ENCODE peak calls at places on chromosomes 13 and 19, in four cellular contexts. T, R, A and J are unnamed samples.

GRCh38 chr19:45154064-45154827 is 6.5 kb downstream of the NKPD1 start:
- DNase-seq in T (no peak), R (no peak), A (no peak), J (peak)

GRCh38 chr19:32339988-32340874 is 5.2 kb upstream of the ZNF507 start:
- DNase-seq in T (peak), R (peak), A (peak), J (peak)

GRCh38 chr13:41494202-41494601 is 36.9 kb downstream of the RGCC start:
- DNase-seq in T (no peak), R (no peak), A (no peak), J (peak)

GRCh38 chr13:24233351-24233901 is 72.9 kb downstream of the SPATA13 start:
- DNase-seq in T (no peak), R (no peak), A (no peak), J (no peak)

GRCh38 chr19:30393046-30393445 is 20.9 kb downstream of the ZNF536 start:
- DNase-seq in T (no peak), R (no peak), A (no peak), J (no peak)

GRCh38 chr13:112067121-112067741 is at the start of gene SOX1:
- DNase-seq in T (no peak), R (no peak), A (no peak), J (no peak)

GRCh38 chr19:18951721-18952281 is 10.8 kb upstream of the HOMER3 start:
- DNase-seq in T (no peak), R (peak), A (no peak), J (no peak)

GRCh38 chr19:33998739-33999345 is 173.5 kb upstream of the LSM14A start:
- DNase-seq in T (no peak), R (peak), A (no peak), J (no peak)

GRCh38 chr19:6225232-6225635 is 54.5 kb downstream of the MLLT1 start:
- DNase-seq in T (no peak), R (no peak), A (no peak), J (no peak)

GRCh38 chr19:34241513-34242337 is 12.6 kb upstream of the GARRE1 start:
- DNase-seq in T (no peak), R (peak), A (no peak), J (no peak)

GRCh38 chr19:13025819-13026477 is 30.7 kb downstream of the NFIX start:
- DNase-seq in T (no peak), R (no peak), A (no peak), J (no peak)

GRCh38 chr19:11227201-11227886 is 12.1 kb upstream of the ANGPTL8 start:
- DNase-seq in T (no peak), R (peak), A (no peak), J (no peak)

GRCh38 chr13:102902789-102903347 is 57.0 kb downstream of the ERCC5 start:
- DNase-seq in T (no peak), R (no peak), A (no peak), J (peak)

GRCh38 chr19:10866495-10866894 is 4.9 kb upstream of the CARM1 start:
- DNase-seq in T (no peak), R (no peak), A (no peak), J (no peak)